ENCODE peak calls at places on chromosomes 5 and 9, in six cellular contexts. P is GM12878, O is HCT116, K is HepG2, U is K562, F is H1. Y is an unnamed sample.

GRCh38 chr9:134550584-134550983 is 91.0 kb upstream of the COL5A1 start:
- DNase-seq in K (no peak), O (no peak), U (no peak), F (no peak), P (no peak), Y (peak)

GRCh38 chr5:71932649-71933338 is 174.5 kb upstream of the MAP1B start:
- DNase-seq in K (peak), F (peak), O (peak), U (peak), P (no peak), Y (no peak)

GRCh38 chr5:145484195-145484594 is 350.9 kb downstream of the PRELID2 start:
- DNase-seq in K (no peak), O (peak), F (no peak), U (no peak), P (no peak), Y (no peak)

GRCh38 chr5:87229780-87230179 is 37.9 kb upstream of the RASA1 start:
- DNase-seq in O (no peak), K (no peak), F (no peak), P (no peak), U (no peak), Y (no peak)

GRCh38 chr9:98150164-98150563 is 31.1 kb upstream of the TRIM14 start:
- DNase-seq in F (no peak), O (no peak), P (no peak), K (peak), U (peak), Y (no peak)

GRCh38 chr9:113492343-113493079 is 29.0 kb downstream of the RGS3 start:
- DNase-seq in P (no peak), U (no peak), K (no peak), O (no peak), F (no peak), Y (no peak)

GRCh38 chr5:81856948-81857928 is 106.3 kb upstream of the SSBP2 start:
- DNase-seq in O (no peak), K (no peak), P (no peak), U (peak), F (peak), Y (no peak)

GRCh38 chr5:25694805-25695204 is 1050.0 kb upstream of the CDH10 start:
- DNase-seq in P (no peak), O (no peak), U (no peak), F (no peak), K (no peak), Y (no peak)

GRCh38 chr5:130797303-130797702 is 367.8 kb downstream of the HINT1 start:
- DNase-seq in K (no peak), O (no peak), P (no peak), F (no peak), U (no peak), Y (no peak)

GRCh38 chr5:159913048-159913447 is 3.2 kb upstream of the ADRA1B start:
- DNase-seq in F (no peak), U (no peak), K (no peak), P (no peak), O (no peak), Y (no peak)

GRCh38 chr5:32276173-32276853 is 36.4 kb downstream of the MTMR12 start:
- DNase-seq in U (no peak), O (no peak), F (no peak), K (peak), P (no peak), Y (peak)

GRCh38 chr9:133730994-133731715 is 7.0 kb downstream of the SARDH start:
- DNase-seq in P (no peak), O (no peak), K (no peak), U (no peak), F (no peak), Y (no peak)

GRCh38 chr5:31573494-31573893 is 41.4 kb downstream of the C5orf22 start:
- DNase-seq in K (no peak), O (no peak), P (peak), U (no peak), F (no peak), Y (no peak)

GRCh38 chr5:2861605-2862004 is 110.1 kb upstream of the IRX2 start:
- DNase-seq in K (no peak), P (no peak), U (no peak), F (no peak), O (no peak), Y (no peak)

GRCh38 chr9:1460143-1460769 is 410.1 kb downstream of the DMRT2 start:
- DNase-seq in O (no peak), U (peak), P (peak), K (peak), F (no peak), Y (peak)

GRCh38 chr5:126973193-126973592 is 57.2 kb downstream of the MARCHF3 start:
- DNase-seq in F (no peak), O (no peak), U (no peak), P (no peak), K (peak), Y (peak)

GRCh38 chr5:58816181-58816731 is 233.4 kb downstream of the RAB3C start:
- DNase-seq in P (no peak), K (no peak), O (no peak), F (no peak), U (no peak), Y (no peak)

GRCh38 chr5:38831909-38832308 is 13.9 kb upstream of the OSMR start:
- DNase-seq in F (no peak), K (peak), U (peak), O (no peak), P (no peak), Y (peak)

GRCh38 chr5:176658817-176659216 is 11.5 kb downstream of the TSPAN17 start:
- DNase-seq in F (no peak), P (no peak), U (no peak), K (no peak), O (no peak), Y (no peak)
- TF ChIP-seq JUND in F (no peak), P (no peak), U (no peak), K (no peak), O (no peak), Y (no peak)

GRCh38 chr5:67374378-67374777 is 177.8 kb upstream of the CD180 start:
- DNase-seq in O (no peak), F (no peak), K (no peak), P (no peak), U (no peak), Y (no peak)

GRCh38 chr5:67379761-67380160 is 183.2 kb upstream of the CD180 start:
- DNase-seq in K (no peak), F (no peak), U (no peak), P (no peak), O (no peak), Y (no peak)

GRCh38 chr5:67380431-67380830 is 183.8 kb upstream of the CD180 start:
- DNase-seq in P (no peak), K (no peak), U (no peak), O (no peak), F (no peak), Y (peak)

GRCh38 chr5:67375606-67376005 is 179.0 kb upstream of the CD180 start:
- DNase-seq in F (no peak), K (no peak), U (peak), P (no peak), O (no peak), Y (no peak)

GRCh38 chr5:67377651-67378050 is 181.1 kb upstream of the CD180 start:
- DNase-seq in O (no peak), K (no peak), P (no peak), U (no peak), F (no peak), Y (no peak)
- TF ChIP-seq JUND in O (no peak), K (no peak), P (no peak), U (no peak), F (no peak), Y (no peak)

DNA sequence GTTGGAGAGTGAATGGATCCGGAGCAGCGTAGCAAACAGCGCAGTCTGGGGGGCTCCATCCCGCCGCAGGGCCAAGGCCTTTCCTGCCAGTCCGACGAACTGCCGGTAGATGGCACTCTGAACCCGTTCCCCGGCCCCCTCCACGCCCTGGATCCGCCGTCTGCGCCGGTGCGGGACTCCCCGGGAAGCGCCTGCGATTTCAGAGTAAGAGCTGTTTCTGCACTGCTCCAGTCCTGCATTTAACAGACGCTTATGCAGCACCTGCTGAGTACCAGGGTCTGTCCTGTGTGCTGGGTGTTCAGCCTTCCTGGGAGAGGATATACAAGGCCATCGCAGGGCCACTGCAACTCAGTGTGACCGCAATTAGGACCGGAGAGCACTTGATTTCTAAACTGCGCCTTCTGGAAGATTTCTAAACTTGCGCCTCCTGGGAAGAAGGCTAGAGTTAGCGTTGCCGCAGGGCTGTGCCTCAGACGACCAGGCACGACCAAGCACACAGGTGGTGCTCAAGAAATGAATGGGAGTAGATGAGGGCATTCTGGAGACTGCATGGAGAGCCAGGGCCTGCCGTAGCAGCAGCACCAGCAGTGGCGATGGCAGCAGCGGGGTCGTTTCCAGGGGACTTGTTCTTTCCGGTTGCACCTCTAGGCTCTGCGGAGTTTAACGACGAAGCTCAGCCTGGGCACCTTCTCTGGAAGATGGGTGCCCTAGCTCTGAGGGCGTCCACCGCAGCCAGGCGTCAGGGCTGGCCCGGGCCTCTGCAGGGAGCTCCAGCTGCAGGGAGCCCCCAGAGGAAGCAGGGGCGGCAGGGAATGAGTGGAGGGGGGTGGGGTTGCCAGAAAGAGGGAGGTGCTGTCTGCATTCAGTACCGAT is 14.3 kb upstream of the TIFAB start:
- DNase-seq in P (no peak), O (peak), F (peak), K (peak), U (peak), Y (peak)
- TF ChIP-seq JUND in P (no peak), O (no peak), F (no peak), K (no peak), U (no peak), Y (no peak)

GRCh38 chr9:21709464-21710058 is 92.9 kb upstream of the MTAP start:
- DNase-seq in O (peak), U (no peak), F (peak), K (peak), P (no peak), Y (peak)
- TF ChIP-seq JUND in O (no peak), U (no peak), F (no peak), K (no peak), P (no peak), Y (no peak)

Y was measured in T47D.